ENCODE peak calls at places on chromosomes 7 and 10, in eight cellular contexts. V is effector memory CD4-positive, alpha-beta T cell; T is HFF-Myc; H is GDM1; W is suprapubic skin; Q is H54; L is naive thymus-derived CD8-positive, alpha-beta T cell; K is fibroblast of the conjunctiva. O is an unnamed sample.

GRCh38 chr7:73376671-73377412 is 48.9 kb downstream of the FKBP6 start:
- DNase-seq in K (no peak), T (no peak), Q (no peak), H (no peak), V (no peak), L (no peak), W (no peak), O (no peak)

GRCh38 chr10:20658158-20658557 is 239.0 kb downstream of the NEBL start:
- DNase-seq in T (no peak), V (no peak), Q (no peak), H (no peak), K (no peak), W (no peak), L (no peak), O (no peak)

GRCh38 chr7:111668711-111669110 is 106.4 kb upstream of the IMMP2L start:
- DNase-seq in V (no peak), H (no peak), L (no peak), Q (no peak), K (no peak), T (no peak), W (no peak), O (no peak)

GRCh38 chr10:133335238-133336122 is 1.2 kb downstream of the CALY start:
- DNase-seq in K (no peak), H (no peak), L (peak), W (no peak), T (peak), Q (no peak), V (peak), O (peak)

GRCh38 chr10:77428776-77429395 is 208.7 kb downstream of the KCNMA1 start:
- DNase-seq in V (no peak), L (no peak), W (no peak), K (peak), Q (peak), H (no peak), T (no peak), O (no peak)

GRCh38 chr7:128783143-128783799 is 7.7 kb upstream of the OPN1SW start:
- DNase-seq in Q (peak), W (no peak), H (no peak), L (no peak), T (peak), V (no peak), K (peak), O (no peak)

GRCh38 chr7:92421676-92422435 is 25.4 kb upstream of the GATAD1 start:
- DNase-seq in W (no peak), V (no peak), T (no peak), Q (no peak), L (no peak), H (peak), K (no peak), O (no peak)

GRCh38 chr7:93160410-93160809 is 12.2 kb upstream of the SAMD9L start:
- DNase-seq in H (no peak), Q (no peak), L (no peak), W (no peak), K (no peak), T (no peak), V (no peak), O (no peak)

GRCh38 chr7:91031757-91032156 is 232.5 kb upstream of the FZD1 start:
- DNase-seq in K (no peak), H (no peak), W (no peak), Q (no peak), L (no peak), T (no peak), V (no peak), O (no peak)

GRCh38 chr10:64465653-64466052 is 944.5 kb downstream of the REEP3 start:
- DNase-seq in L (no peak), H (no peak), K (no peak), T (no peak), V (no peak), Q (no peak), W (no peak), O (no peak)

GRCh38 chr10:34405611-34406462 is 409.3 kb downstream of the PARD3 start:
- DNase-seq in T (no peak), K (no peak), L (no peak), Q (no peak), V (no peak), W (no peak), H (no peak), O (no peak)

GRCh38 chr10:7458554-7458953 is 47.7 kb upstream of the SFMBT2 start:
- DNase-seq in V (no peak), W (no peak), H (no peak), Q (no peak), K (no peak), T (no peak), L (no peak), O (no peak)

GRCh38 chr10:129972145-129972965 is 8.3 kb upstream of the EBF3 start:
- DNase-seq in Q (no peak), K (no peak), H (no peak), W (no peak), V (no peak), L (no peak), T (no peak), O (no peak)

GRCh38 chr10:119680050-119680449 is 28.9 kb downstream of the BAG3 start:
- DNase-seq in H (no peak), L (no peak), W (no peak), K (no peak), Q (peak), T (peak), V (no peak), O (no peak)

GRCh38 chr7:38862666-38863065 is 46.3 kb downstream of the VPS41 start:
- DNase-seq in K (no peak), H (no peak), Q (no peak), L (no peak), W (no peak), V (no peak), T (no peak), O (no peak)

GRCh38 chr7:94580601-94581000 is 71.0 kb downstream of the CASD1 start:
- DNase-seq in T (no peak), V (no peak), W (no peak), L (no peak), Q (no peak), H (no peak), K (no peak), O (no peak)

GRCh38 chr10:78316451-78316931 is 282.8 kb downstream of the RPS24 start:
- DNase-seq in L (no peak), H (no peak), W (no peak), V (no peak), Q (peak), K (no peak), T (peak), O (no peak)

GRCh38 chr10:80460399-80461207 is 6.5 kb downstream of the TSPAN14 start:
- DNase-seq in Q (no peak), V (no peak), K (no peak), L (no peak), T (no peak), H (no peak), W (no peak), O (no peak)

GRCh38 chr10:11849272-11849671 is 26.1 kb downstream of the PROSER2 start:
- DNase-seq in W (no peak), Q (no peak), L (no peak), K (no peak), H (no peak), T (no peak), V (no peak), O (no peak)

GRCh38 chr10:86291616-86292340 is 74.8 kb downstream of the GRID1 start:
- DNase-seq in Q (no peak), H (no peak), K (no peak), T (no peak), L (no peak), V (no peak), W (no peak), O (no peak)

GRCh38 chr10:16626697-16627096 is 105.0 kb upstream of the C1QL3 start:
- DNase-seq in L (no peak), V (no peak), W (no peak), H (no peak), Q (no peak), K (no peak), T (no peak), O (no peak)

O was measured in memory B cell.